ENCODE peak calls at places on chromosome 1, in four cellular contexts. One of them, this sample, is unnamed.

GRCh38 chr1:119447344-119447743 is 32.4 kb downstream of the HSD3B2 start:
- DNase-seq in endothelial cell: no peak
- DNase-seq in stimulated activated CD8-positive, alpha-beta memory T cell treated with anti-CD3 and anti-CD28 coated beads, Interleukin-4, amount 100 ng/mL, for 24 hours: no peak
- DNase-seq in activated CD4-positive, alpha-beta T cell treated with anti-CD3 and anti-CD28 coated beads for 24 hours: no peak
- DNase-seq in this sample: no peak

GRCh38 chr1:192010406-192010805 is 147.9 kb upstream of the RGS18 start:
- DNase-seq in endothelial cell: no peak
- DNase-seq in stimulated activated CD8-positive, alpha-beta memory T cell treated with anti-CD3 and anti-CD28 coated beads, Interleukin-4, amount 100 ng/mL, for 24 hours: no peak
- DNase-seq in activated CD4-positive, alpha-beta T cell treated with anti-CD3 and anti-CD28 coated beads for 24 hours: no peak
- DNase-seq in this sample: no peak

GRCh38 chr1:27451346-27451745 is 38.6 kb downstream of the WASF2 start:
- DNase-seq in endothelial cell: no peak
- DNase-seq in stimulated activated CD8-positive, alpha-beta memory T cell treated with anti-CD3 and anti-CD28 coated beads, Interleukin-4, amount 100 ng/mL, for 24 hours: no peak
- DNase-seq in activated CD4-positive, alpha-beta T cell treated with anti-CD3 and anti-CD28 coated beads for 24 hours: no peak
- DNase-seq in this sample: no peak

GRCh38 chr1:205843031-205843859 is 6.7 kb downstream of the PM20D1 start:
- DNase-seq in endothelial cell: no peak
- DNase-seq in stimulated activated CD8-positive, alpha-beta memory T cell treated with anti-CD3 and anti-CD28 coated beads, Interleukin-4, amount 100 ng/mL, for 24 hours: no peak
- DNase-seq in activated CD4-positive, alpha-beta T cell treated with anti-CD3 and anti-CD28 coated beads for 24 hours: no peak
- DNase-seq in this sample: no peak

GRCh38 chr1:67404212-67404620 is 26.0 kb downstream of the SERBP1 start:
- DNase-seq in endothelial cell: no peak
- DNase-seq in stimulated activated CD8-positive, alpha-beta memory T cell treated with anti-CD3 and anti-CD28 coated beads, Interleukin-4, amount 100 ng/mL, for 24 hours: no peak
- DNase-seq in activated CD4-positive, alpha-beta T cell treated with anti-CD3 and anti-CD28 coated beads for 24 hours: no peak
- DNase-seq in this sample: no peak

GRCh38 chr1:198913667-198914066 is 274.8 kb downstream of the PTPRC start:
- DNase-seq in endothelial cell: no peak
- DNase-seq in stimulated activated CD8-positive, alpha-beta memory T cell treated with anti-CD3 and anti-CD28 coated beads, Interleukin-4, amount 100 ng/mL, for 24 hours: no peak
- DNase-seq in activated CD4-positive, alpha-beta T cell treated with anti-CD3 and anti-CD28 coated beads for 24 hours: no peak
- DNase-seq in this sample: no peak

GRCh38 chr1:12275370-12275769 is 45.5 kb downstream of the VPS13D start:
- DNase-seq in endothelial cell: peak; percentile 58
- DNase-seq in stimulated activated CD8-positive, alpha-beta memory T cell treated with anti-CD3 and anti-CD28 coated beads, Interleukin-4, amount 100 ng/mL, for 24 hours: peak; percentile 36
- DNase-seq in activated CD4-positive, alpha-beta T cell treated with anti-CD3 and anti-CD28 coated beads for 24 hours: peak; percentile 17
- DNase-seq in this sample: peak; percentile 62

GRCh38 chr1:25694167-25694566 is 77.6 kb downstream of the MAN1C1 start:
- DNase-seq in endothelial cell: no peak
- DNase-seq in stimulated activated CD8-positive, alpha-beta memory T cell treated with anti-CD3 and anti-CD28 coated beads, Interleukin-4, amount 100 ng/mL, for 24 hours: no peak
- DNase-seq in activated CD4-positive, alpha-beta T cell treated with anti-CD3 and anti-CD28 coated beads for 24 hours: no peak
- DNase-seq in this sample: no peak

GRCh38 chr1:221565718-221566117 is 176.2 kb downstream of the DUSP10 start:
- DNase-seq in endothelial cell: no peak
- DNase-seq in stimulated activated CD8-positive, alpha-beta memory T cell treated with anti-CD3 and anti-CD28 coated beads, Interleukin-4, amount 100 ng/mL, for 24 hours: no peak
- DNase-seq in activated CD4-positive, alpha-beta T cell treated with anti-CD3 and anti-CD28 coated beads for 24 hours: no peak
- DNase-seq in this sample: no peak

This sample was measured in nephron progenitor cell.